ENCODE peak calls at places on chromosomes 11 and 22, in four cellular contexts. M, P, R and F are unnamed samples.

GRCh38 chr22:30214703-30215405 is 31.7 kb downstream of the LIF start:
- DNase-seq in M (no peak), P (peak), R (no peak), F (peak)

GRCh38 chr11:1239596-1240205 is 16.8 kb downstream of the MUC5B start:
- DNase-seq in M (no peak), P (no peak), R (no peak), F (no peak)

GRCh38 chr11:12235549-12235944 is 125.2 kb downstream of the MICAL2 start:
- DNase-seq in M (no peak), P (no peak), R (no peak), F (no peak)

GRCh38 chr11:119315139-119316016 is 1.6 kb downstream of the MCAM start:
- DNase-seq in M (peak), P (no peak), R (no peak), F (peak)

GRCh38 chr11:17703951-17704350 is 15.4 kb upstream of the MYOD1 start:
- DNase-seq in M (no peak), P (no peak), R (no peak), F (no peak)

GRCh38 chr11:134668796-134669195 is 256.8 kb upstream of the B3GAT1 start:
- DNase-seq in M (no peak), P (no peak), R (no peak), F (no peak)

GRCh38 chr11:33410086-33410765 is 153.0 kb downstream of the HIPK3 start:
- DNase-seq in M (no peak), P (no peak), R (no peak), F (no peak)

GRCh38 chr11:10722307-10722706 is 28.7 kb upstream of the CTR9 start:
- DNase-seq in M (no peak), P (no peak), R (no peak), F (no peak)

GRCh38 chr11:46513934-46514342 is 79.9 kb downstream of the AMBRA1 start:
- DNase-seq in M (peak), P (no peak), R (no peak), F (no peak)

GRCh38 chr22:17412232-17412631 is 43.0 kb downstream of the CECR2 start:
- DNase-seq in M (no peak), P (no peak), R (peak), F (no peak)

GRCh38 chr22:40653361-40653760 is 16.8 kb upstream of the MRTFA start:
- DNase-seq in M (no peak), P (no peak), R (no peak), F (no peak)

GRCh38 chr11:62614275-62614674 is 1.2 kb downstream of the ROM1 start:
- DNase-seq in M (no peak), P (no peak), R (no peak), F (no peak)

GRCh38 chr11:1202154-1202775 is 20.6 kb upstream of the MUC5B start:
- DNase-seq in M (no peak), P (no peak), R (peak), F (peak)

GRCh38 chr11:11427185-11427944 is 74.3 kb upstream of the CSNK2A3 start:
- DNase-seq in M (no peak), P (no peak), R (no peak), F (no peak)

GRCh38 chr22:35155403-35156025 is 89.6 kb downstream of the ISX start:
- DNase-seq in M (no peak), P (no peak), R (no peak), F (no peak)

GRCh38 chr22:17903564-17904295 is 120.6 kb downstream of the MICAL3 start:
- DNase-seq in M (no peak), P (no peak), R (no peak), F (no peak)